ENCODE peak calls at places on chromosomes 12 and 14, in nine cellular contexts. One of them, this sample, is unnamed.

GRCh38 chr12:109743076-109743910 is 29.7 kb downstream of the FAM222A start:
- DNase-seq in CD8-positive, alpha-beta T cell: no peak
- DNase-seq in lower leg skin: peak; percentile 78
- DNase-seq in bronchial epithelial cell: no peak
- DNase-seq in brain microvascular endothelial cell: no peak
- DNase-seq in tibial artery: peak; percentile 48
- DNase-seq in astrocyte: no peak
- DNase-seq in astrocyte of the spinal cord: no peak
- DNase-seq in HFF-Myc: no peak
- DNase-seq in this sample: no peak

GRCh38 chr12:133058203-133059125 is 21.2 kb downstream of the ZNF84 start:
- DNase-seq in CD8-positive, alpha-beta T cell: no peak
- DNase-seq in lower leg skin: no peak
- DNase-seq in bronchial epithelial cell: no peak
- DNase-seq in brain microvascular endothelial cell: no peak
- DNase-seq in tibial artery: no peak
- DNase-seq in astrocyte: no peak
- DNase-seq in astrocyte of the spinal cord: no peak
- DNase-seq in HFF-Myc: no peak
- DNase-seq in this sample: no peak

GRCh38 chr12:107362960-107363359 is 269.6 kb upstream of the CRY1 start:
- DNase-seq in CD8-positive, alpha-beta T cell: no peak
- DNase-seq in lower leg skin: no peak
- DNase-seq in bronchial epithelial cell: no peak
- DNase-seq in brain microvascular endothelial cell: no peak
- DNase-seq in tibial artery: no peak
- DNase-seq in astrocyte: no peak
- DNase-seq in astrocyte of the spinal cord: no peak
- DNase-seq in HFF-Myc: no peak
- DNase-seq in this sample: no peak

GRCh38 chr14:97723834-97724770 is 926.9 kb downstream of the VRK1 start:
- DNase-seq in CD8-positive, alpha-beta T cell: peak; percentile 79
- DNase-seq in lower leg skin: no peak
- DNase-seq in bronchial epithelial cell: peak; percentile 28
- DNase-seq in brain microvascular endothelial cell: no peak
- DNase-seq in tibial artery: no peak
- DNase-seq in astrocyte: no peak
- DNase-seq in astrocyte of the spinal cord: no peak
- DNase-seq in HFF-Myc: no peak
- DNase-seq in this sample: no peak

GRCh38 chr12:53073881-53074280 is 5.3 kb downstream of the SPRYD3 start:
- DNase-seq in CD8-positive, alpha-beta T cell: no peak
- DNase-seq in lower leg skin: no peak
- DNase-seq in bronchial epithelial cell: no peak
- DNase-seq in brain microvascular endothelial cell: no peak
- DNase-seq in tibial artery: peak; percentile 64
- DNase-seq in astrocyte: no peak
- DNase-seq in astrocyte of the spinal cord: no peak
- DNase-seq in HFF-Myc: no peak
- DNase-seq in this sample: no peak

GRCh38 chr14:64753374-64753773 is 49.1 kb downstream of the PLEKHG3 start:
- DNase-seq in CD8-positive, alpha-beta T cell: no peak
- DNase-seq in lower leg skin: no peak
- DNase-seq in bronchial epithelial cell: no peak
- DNase-seq in brain microvascular endothelial cell: no peak
- DNase-seq in tibial artery: no peak
- DNase-seq in astrocyte: no peak
- DNase-seq in astrocyte of the spinal cord: no peak
- DNase-seq in HFF-Myc: no peak
- DNase-seq in this sample: no peak

GRCh38 chr12:46266869-46267617 is 1.8 kb downstream of the SLC38A1 start:
- DNase-seq in CD8-positive, alpha-beta T cell: peak; percentile 72
- DNase-seq in lower leg skin: peak; percentile 92
- DNase-seq in bronchial epithelial cell: peak; percentile 39
- DNase-seq in brain microvascular endothelial cell: peak; percentile 59
- DNase-seq in tibial artery: peak; percentile 77
- DNase-seq in astrocyte: peak; percentile 63
- DNase-seq in astrocyte of the spinal cord: peak; percentile 68
- DNase-seq in HFF-Myc: no peak
- DNase-seq in this sample: no peak

GRCh38 chr12:130819681-130820080 is 19.4 kb downstream of the STX2 start:
- DNase-seq in CD8-positive, alpha-beta T cell: no peak
- DNase-seq in lower leg skin: no peak
- DNase-seq in bronchial epithelial cell: no peak
- DNase-seq in brain microvascular endothelial cell: no peak
- DNase-seq in tibial artery: no peak
- DNase-seq in astrocyte: no peak
- DNase-seq in astrocyte of the spinal cord: no peak
- DNase-seq in HFF-Myc: no peak
- DNase-seq in this sample: no peak

GRCh38 chr14:100402631-100403030 is 79.5 kb downstream of the SLC25A47 start:
- DNase-seq in CD8-positive, alpha-beta T cell: no peak
- DNase-seq in lower leg skin: no peak
- DNase-seq in bronchial epithelial cell: no peak
- DNase-seq in brain microvascular endothelial cell: no peak
- DNase-seq in tibial artery: no peak
- DNase-seq in astrocyte: no peak
- DNase-seq in astrocyte of the spinal cord: no peak
- DNase-seq in HFF-Myc: no peak
- DNase-seq in this sample: no peak

GRCh38 chr12:6323340-6323994 is 13.0 kb downstream of the PLEKHG6 start:
- DNase-seq in CD8-positive, alpha-beta T cell: peak; percentile 66
- DNase-seq in lower leg skin: no peak
- DNase-seq in bronchial epithelial cell: peak; percentile 90
- DNase-seq in brain microvascular endothelial cell: peak; percentile 92
- DNase-seq in tibial artery: no peak
- DNase-seq in astrocyte: peak; percentile 88
- DNase-seq in astrocyte of the spinal cord: peak; percentile 95
- DNase-seq in HFF-Myc: peak; percentile 90
- DNase-seq in this sample: peak; percentile 76

GRCh38 chr12:89153341-89153740 is 199.0 kb downstream of the DUSP6 start:
- DNase-seq in CD8-positive, alpha-beta T cell: no peak
- DNase-seq in lower leg skin: no peak
- DNase-seq in bronchial epithelial cell: no peak
- DNase-seq in brain microvascular endothelial cell: no peak
- DNase-seq in tibial artery: no peak
- DNase-seq in astrocyte: no peak
- DNase-seq in astrocyte of the spinal cord: no peak
- DNase-seq in HFF-Myc: no peak
- DNase-seq in this sample: no peak

GRCh38 chr12:88970742-88971141 is 381.6 kb downstream of the DUSP6 start:
- DNase-seq in CD8-positive, alpha-beta T cell: no peak
- DNase-seq in lower leg skin: no peak
- DNase-seq in bronchial epithelial cell: no peak
- DNase-seq in brain microvascular endothelial cell: no peak
- DNase-seq in tibial artery: no peak
- DNase-seq in astrocyte: no peak
- DNase-seq in astrocyte of the spinal cord: no peak
- DNase-seq in HFF-Myc: no peak
- DNase-seq in this sample: no peak

GRCh38 chr12:77116277-77116676 is 50.9 kb upstream of the E2F7 start:
- DNase-seq in CD8-positive, alpha-beta T cell: no peak
- DNase-seq in lower leg skin: no peak
- DNase-seq in bronchial epithelial cell: no peak
- DNase-seq in brain microvascular endothelial cell: peak; percentile 31
- DNase-seq in tibial artery: no peak
- DNase-seq in astrocyte: peak; percentile 72
- DNase-seq in astrocyte of the spinal cord: peak; percentile 46
- DNase-seq in HFF-Myc: peak; percentile 49
- DNase-seq in this sample: no peak

GRCh38 chr14:68553326-68553725 is 239.5 kb downstream of the ZFP36L1 start:
- DNase-seq in CD8-positive, alpha-beta T cell: peak; percentile 21
- DNase-seq in lower leg skin: peak; percentile 82
- DNase-seq in bronchial epithelial cell: no peak
- DNase-seq in brain microvascular endothelial cell: no peak
- DNase-seq in tibial artery: no peak
- DNase-seq in astrocyte: no peak
- DNase-seq in astrocyte of the spinal cord: no peak
- DNase-seq in HFF-Myc: no peak
- DNase-seq in this sample: no peak

GRCh38 chr12:60257063-60257462 is 661.2 kb downstream of the SLC16A7 start:
- DNase-seq in CD8-positive, alpha-beta T cell: no peak
- DNase-seq in lower leg skin: no peak
- DNase-seq in bronchial epithelial cell: peak; percentile 83
- DNase-seq in brain microvascular endothelial cell: peak; percentile 80
- DNase-seq in tibial artery: no peak
- DNase-seq in astrocyte: peak; percentile 85
- DNase-seq in astrocyte of the spinal cord: peak; percentile 80
- DNase-seq in HFF-Myc: peak; percentile 52
- DNase-seq in this sample: peak; percentile 44
- TF ChIP-seq CTCF in CD8-positive, alpha-beta T cell: no peak
- TF ChIP-seq CTCF in lower leg skin: no peak
- TF ChIP-seq CTCF in bronchial epithelial cell: no peak
- TF ChIP-seq CTCF in brain microvascular endothelial cell: peak; percentile 51
- TF ChIP-seq CTCF in tibial artery: no peak
- TF ChIP-seq CTCF in astrocyte: peak; percentile 14
- TF ChIP-seq CTCF in astrocyte of the spinal cord: peak; percentile 27
- TF ChIP-seq CTCF in HFF-Myc: peak; percentile 22
- TF ChIP-seq CTCF in this sample: peak; percentile 7

DNA sequence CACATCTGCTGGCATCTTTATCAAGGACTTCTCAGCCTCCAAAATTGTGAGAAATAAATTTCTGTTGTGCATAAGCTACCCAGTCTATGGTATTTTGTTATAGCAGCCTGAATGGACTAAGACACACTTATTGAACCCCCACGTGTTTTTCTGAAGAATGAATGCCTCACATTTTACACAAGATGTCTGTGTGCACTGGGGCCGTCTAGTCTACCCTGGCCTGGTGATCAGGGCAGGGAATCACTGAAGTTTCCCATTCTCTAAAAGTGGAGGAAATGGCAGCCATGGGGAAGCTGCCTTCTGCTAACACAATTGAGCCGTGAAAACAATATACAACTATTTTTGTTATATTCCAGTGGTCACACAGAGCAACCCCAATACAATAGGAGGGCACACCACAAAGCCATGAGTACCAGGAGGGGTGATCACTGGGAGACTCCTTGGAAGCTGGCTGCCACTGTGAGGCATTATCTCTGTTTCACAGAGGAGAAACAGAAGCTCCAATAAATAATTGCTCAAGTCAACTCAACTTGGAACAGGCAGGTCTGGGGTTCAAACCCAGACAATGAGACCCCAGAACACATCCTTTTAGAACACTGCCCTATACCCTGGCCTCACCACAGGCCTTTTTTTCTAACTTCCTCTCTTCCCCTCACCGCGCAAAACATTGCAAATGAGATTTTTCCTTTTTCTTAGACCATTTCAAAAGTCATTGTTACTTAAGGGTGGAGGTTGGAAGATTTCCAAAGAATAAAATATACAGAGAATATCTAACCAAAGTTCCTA is 18.3 kb upstream of the LTA4H start:
- DNase-seq in CD8-positive, alpha-beta T cell: no peak
- DNase-seq in lower leg skin: peak; percentile 14
- DNase-seq in bronchial epithelial cell: no peak
- DNase-seq in brain microvascular endothelial cell: no peak
- DNase-seq in tibial artery: no peak
- DNase-seq in astrocyte: no peak
- DNase-seq in astrocyte of the spinal cord: no peak
- DNase-seq in HFF-Myc: no peak
- DNase-seq in this sample: no peak
- H3K4me3 ChIP-seq in CD8-positive, alpha-beta T cell: no peak overlapping the region
- H3K4me3 ChIP-seq in lower leg skin: no peak overlapping the region
- H3K4me3 ChIP-seq in bronchial epithelial cell: no peak overlapping the region
- H3K4me3 ChIP-seq in brain microvascular endothelial cell: no peak overlapping the region
- H3K4me3 ChIP-seq in tibial artery: no peak overlapping the region
- H3K4me3 ChIP-seq in astrocyte: no peak overlapping the region
- H3K4me3 ChIP-seq in astrocyte of the spinal cord: no peak overlapping the region
- H3K4me3 ChIP-seq in HFF-Myc: no peak overlapping the region
- H3K4me3 ChIP-seq in this sample: no peak overlapping the region

DNA sequence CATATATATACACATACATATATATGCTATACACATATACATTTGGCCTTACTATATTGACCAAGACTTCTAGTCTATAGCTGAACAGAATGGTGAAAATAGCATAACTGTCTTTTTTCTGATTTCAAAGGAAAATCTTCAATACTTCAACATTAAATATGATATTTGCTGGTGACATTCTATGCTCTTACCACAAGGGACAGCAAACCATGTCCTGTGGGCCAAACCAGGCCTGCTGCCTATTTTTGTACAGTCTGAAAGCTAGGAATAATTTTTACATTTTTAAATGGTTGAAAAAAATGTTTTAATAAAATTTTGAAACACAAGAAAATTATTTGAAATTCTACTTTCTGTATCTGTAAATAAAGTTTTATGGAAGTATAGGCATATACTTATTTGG is 63.6 kb downstream of the EML5 start:
- DNase-seq in CD8-positive, alpha-beta T cell: no peak
- DNase-seq in lower leg skin: no peak
- DNase-seq in bronchial epithelial cell: no peak
- DNase-seq in brain microvascular endothelial cell: no peak
- DNase-seq in tibial artery: no peak
- DNase-seq in astrocyte: no peak
- DNase-seq in astrocyte of the spinal cord: no peak
- DNase-seq in HFF-Myc: no peak
- DNase-seq in this sample: no peak
- TF ChIP-seq CTCF in CD8-positive, alpha-beta T cell: no peak
- TF ChIP-seq CTCF in lower leg skin: no peak
- TF ChIP-seq CTCF in bronchial epithelial cell: no peak
- TF ChIP-seq CTCF in brain microvascular endothelial cell: peak; percentile 64
- TF ChIP-seq CTCF in tibial artery: no peak
- TF ChIP-seq CTCF in astrocyte: peak; percentile 32
- TF ChIP-seq CTCF in astrocyte of the spinal cord: peak; percentile 43
- TF ChIP-seq CTCF in HFF-Myc: peak; percentile 26
- TF ChIP-seq CTCF in this sample: peak; percentile 28

GRCh38 chr14:74347795-74348100 is 523 bp upstream of the VRTN start:
- DNase-seq in CD8-positive, alpha-beta T cell: no peak
- DNase-seq in lower leg skin: no peak
- DNase-seq in bronchial epithelial cell: no peak
- DNase-seq in brain microvascular endothelial cell: no peak
- DNase-seq in tibial artery: no peak
- DNase-seq in astrocyte: no peak
- DNase-seq in astrocyte of the spinal cord: no peak
- DNase-seq in HFF-Myc: no peak
- DNase-seq in this sample: no peak

GRCh38 chr14:74346341-74346740 is 1.9 kb upstream of the VRTN start:
- DNase-seq in CD8-positive, alpha-beta T cell: no peak
- DNase-seq in lower leg skin: no peak
- DNase-seq in bronchial epithelial cell: no peak
- DNase-seq in brain microvascular endothelial cell: no peak
- DNase-seq in tibial artery: no peak
- DNase-seq in astrocyte: no peak
- DNase-seq in astrocyte of the spinal cord: no peak
- DNase-seq in HFF-Myc: no peak
- DNase-seq in this sample: no peak

GRCh38 chr14:74348735-74349463 is 628 bp downstream of the VRTN start:
- DNase-seq in CD8-positive, alpha-beta T cell: no peak
- DNase-seq in lower leg skin: no peak
- DNase-seq in bronchial epithelial cell: no peak
- DNase-seq in brain microvascular endothelial cell: no peak
- DNase-seq in tibial artery: no peak
- DNase-seq in astrocyte: no peak
- DNase-seq in astrocyte of the spinal cord: no peak
- DNase-seq in HFF-Myc: no peak
- DNase-seq in this sample: no peak

GRCh38 chr14:74348241-74348734 is at the start of gene VRTN:
- DNase-seq in CD8-positive, alpha-beta T cell: no peak
- DNase-seq in lower leg skin: no peak
- DNase-seq in bronchial epithelial cell: no peak
- DNase-seq in brain microvascular endothelial cell: no peak
- DNase-seq in tibial artery: no peak
- DNase-seq in astrocyte: no peak
- DNase-seq in astrocyte of the spinal cord: no peak
- DNase-seq in HFF-Myc: no peak
- DNase-seq in this sample: no peak

GRCh38 chr14:74347096-74347794 is 1.0 kb upstream of the VRTN start:
- DNase-seq in CD8-positive, alpha-beta T cell: no peak
- DNase-seq in lower leg skin: no peak
- DNase-seq in bronchial epithelial cell: no peak
- DNase-seq in brain microvascular endothelial cell: no peak
- DNase-seq in tibial artery: no peak
- DNase-seq in astrocyte: no peak
- DNase-seq in astrocyte of the spinal cord: no peak
- DNase-seq in HFF-Myc: no peak
- DNase-seq in this sample: no peak
- H3K4me3 ChIP-seq in CD8-positive, alpha-beta T cell: no peak overlapping the region
- H3K4me3 ChIP-seq in lower leg skin: no peak overlapping the region
- H3K4me3 ChIP-seq in bronchial epithelial cell: no peak overlapping the region
- H3K4me3 ChIP-seq in brain microvascular endothelial cell: no peak overlapping the region
- H3K4me3 ChIP-seq in tibial artery: no peak overlapping the region
- H3K4me3 ChIP-seq in astrocyte: no peak overlapping the region
- H3K4me3 ChIP-seq in astrocyte of the spinal cord: no peak overlapping the region
- H3K4me3 ChIP-seq in HFF-Myc: no peak overlapping the region
- H3K4me3 ChIP-seq in this sample: no peak overlapping the region

This sample was measured in AG04449.